ENCODE peak calls at places on chromosomes 4 and X, in four cellular contexts. E is HepG2, B is K562, M is GM12891. Q is an unnamed sample.

GRCh38 chr4:82467442-82467841 is 37.1 kb downstream of the ENOPH1 start:
- DNase-seq in E (peak; percentile 45), B (no peak), M (no peak), Q (no peak)

GRCh38 chr4:4659871-4660651 is 118.2 kb upstream of the STX18 start:
- DNase-seq in E (no peak), B (peak; percentile 44), M (no peak), Q (no peak)

GRCh38 chr4:20253799-20254409 is 2.2 kb downstream of the SLIT2 start:
- DNase-seq in E (no peak), B (no peak), M (peak; percentile 11), Q (peak; percentile 19)

GRCh38 chr4:128468485-128468989 is 180.9 kb upstream of the PGRMC2 start:
- DNase-seq in E (no peak), B (no peak), M (no peak), Q (no peak)

GRCh38 chr4:64334964-64335363 is 74.3 kb downstream of the TECRL start:
- DNase-seq in E (no peak), B (no peak), M (no peak), Q (no peak)

GRCh38 chrX:117335209-117335608 is 781.4 kb downstream of the KLHL13 start:
- DNase-seq in E (peak; percentile 21), B (no peak), M (no peak), Q (no peak)

GRCh38 chr4:52173470-52174055 is 122.5 kb downstream of the SPATA18 start:
- DNase-seq in E (no peak), B (no peak), M (no peak), Q (no peak)

GRCh38 chr4:25523405-25523804 is 132.2 kb upstream of the SLC34A2 start:
- DNase-seq in E (peak; percentile 15), B (no peak), M (no peak), Q (no peak)

GRCh38 chrX:86133761-86134160 is 14.5 kb upstream of the DACH2 start:
- DNase-seq in E (no peak), B (no peak), M (no peak), Q (no peak)

GRCh38 chr4:4555916-4556315 is 14.1 kb upstream of the STX18 start:
- DNase-seq in E (peak; percentile 63), B (no peak), M (no peak), Q (no peak)

GRCh38 chr4:134139188-134139587 is 62.4 kb downstream of the PABPC4L start:
- DNase-seq in E (no peak), B (no peak), M (no peak), Q (no peak)

GRCh38 chr4:122710434-122711308 is 21.8 kb upstream of the BBS12 start:
- DNase-seq in E (no peak), B (no peak), M (no peak), Q (no peak)

GRCh38 chr4:145531193-145531592 is 49.5 kb downstream of the SMAD1 start:
- DNase-seq in E (no peak), B (no peak), M (no peak), Q (no peak)

DNA sequence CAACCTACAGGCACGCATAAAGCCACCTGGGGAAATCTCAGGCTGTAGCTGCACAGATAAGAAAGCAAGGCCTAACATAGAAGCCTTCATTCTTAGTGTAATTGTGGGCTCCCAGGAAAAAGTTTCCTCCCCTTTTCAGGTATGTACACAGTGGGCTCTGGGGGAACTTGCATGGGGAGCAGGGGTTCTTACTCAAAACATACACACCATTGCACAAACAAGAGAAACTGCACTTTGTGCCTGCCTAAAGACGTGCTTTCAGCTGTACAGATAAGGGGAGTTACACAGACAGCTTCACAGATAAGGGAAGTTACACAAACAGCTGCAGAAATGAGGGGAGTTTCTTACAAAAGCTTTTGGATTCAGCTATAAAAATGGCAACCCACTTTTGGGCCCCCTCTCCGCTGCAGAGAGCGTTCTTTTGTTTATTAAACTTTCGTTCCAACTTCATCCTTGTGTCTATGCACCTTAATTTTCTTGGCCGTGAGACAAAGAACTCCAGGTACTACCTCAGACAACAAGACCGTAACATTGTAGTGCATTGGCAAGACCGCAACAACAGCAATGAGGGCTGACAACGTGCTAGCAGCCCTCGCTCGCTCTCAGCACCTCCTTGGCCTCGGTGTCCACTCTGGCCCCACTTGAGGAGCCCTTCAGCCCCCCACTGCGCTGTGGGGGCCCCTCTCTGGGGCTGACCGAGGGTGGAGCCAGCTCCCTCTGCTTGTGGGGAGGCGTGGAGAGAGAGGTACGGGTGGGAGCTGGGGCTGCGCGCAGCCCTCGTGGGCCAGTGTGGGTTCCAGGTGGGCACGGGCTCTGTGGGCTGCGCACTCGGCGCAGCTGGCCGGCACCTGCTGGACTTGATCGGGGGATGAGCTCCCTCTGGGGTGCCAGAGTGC is 317.5 kb downstream of the RAPGEF2 start:
- DNase-seq in E (peak; percentile 98), B (no peak), M (no peak), Q (no peak)
- TF ChIP-seq TAF1 in E (no peak), B (no peak), M (no peak), Q (no peak)

GRCh38 chr4:158824425-158825274 is 55.8 kb downstream of the FNIP2 start:
- DNase-seq in E (no peak), B (no peak), M (no peak), Q (no peak)
- TF ChIP-seq POLR2AphosphoS5 in E (no peak), B (no peak), M (no peak), Q (no peak)

DNA sequence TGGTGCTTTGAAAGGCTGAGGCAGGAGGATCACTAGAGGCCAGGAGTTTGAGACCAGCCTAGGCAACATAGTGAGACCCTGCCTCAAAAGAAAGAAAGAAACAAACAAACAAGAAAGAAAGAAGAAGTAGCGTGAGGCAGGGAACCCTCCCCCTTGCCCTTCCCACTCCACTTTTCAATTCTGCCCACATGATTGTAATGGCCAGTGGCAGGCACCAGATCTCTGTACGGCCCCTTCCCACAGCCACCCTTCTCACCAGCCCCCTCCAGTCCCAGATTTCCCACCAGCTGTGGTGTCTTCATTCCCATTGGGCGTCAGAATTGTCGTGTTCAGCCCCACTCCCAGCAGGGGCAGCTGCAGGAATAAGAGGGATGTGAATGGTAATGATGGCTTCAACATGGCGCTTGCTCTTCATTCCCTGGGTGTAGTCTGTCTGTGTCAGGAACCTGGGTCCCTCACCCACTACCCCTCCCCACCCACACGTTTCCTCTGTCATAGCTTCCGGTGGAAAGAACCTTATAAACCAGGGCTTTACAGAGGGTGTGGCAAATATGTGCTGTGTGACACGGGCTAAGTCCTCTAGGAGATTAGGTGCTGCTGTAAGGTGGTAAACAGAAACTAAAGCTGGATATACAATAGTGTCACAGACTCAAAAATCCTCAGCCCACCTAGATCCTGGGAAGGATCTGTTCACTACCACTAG is at the start of gene IL2RG:
- DNase-seq in E (no peak), B (peak; percentile 45), M (no peak), Q (peak; percentile 60)
- TF ChIP-seq POLR2A in E (no peak), B (peak; percentile 59), M (peak; percentile 93), Q (peak; percentile 87)

GRCh38 chr4:8542776-8543525 is 37.2 kb upstream of the GPR78 start:
- DNase-seq in E (no peak), B (no peak), M (no peak), Q (peak; percentile 2)
- TF ChIP-seq TAF1 in E (no peak), B (no peak), M (no peak), Q (no peak)

DNA sequence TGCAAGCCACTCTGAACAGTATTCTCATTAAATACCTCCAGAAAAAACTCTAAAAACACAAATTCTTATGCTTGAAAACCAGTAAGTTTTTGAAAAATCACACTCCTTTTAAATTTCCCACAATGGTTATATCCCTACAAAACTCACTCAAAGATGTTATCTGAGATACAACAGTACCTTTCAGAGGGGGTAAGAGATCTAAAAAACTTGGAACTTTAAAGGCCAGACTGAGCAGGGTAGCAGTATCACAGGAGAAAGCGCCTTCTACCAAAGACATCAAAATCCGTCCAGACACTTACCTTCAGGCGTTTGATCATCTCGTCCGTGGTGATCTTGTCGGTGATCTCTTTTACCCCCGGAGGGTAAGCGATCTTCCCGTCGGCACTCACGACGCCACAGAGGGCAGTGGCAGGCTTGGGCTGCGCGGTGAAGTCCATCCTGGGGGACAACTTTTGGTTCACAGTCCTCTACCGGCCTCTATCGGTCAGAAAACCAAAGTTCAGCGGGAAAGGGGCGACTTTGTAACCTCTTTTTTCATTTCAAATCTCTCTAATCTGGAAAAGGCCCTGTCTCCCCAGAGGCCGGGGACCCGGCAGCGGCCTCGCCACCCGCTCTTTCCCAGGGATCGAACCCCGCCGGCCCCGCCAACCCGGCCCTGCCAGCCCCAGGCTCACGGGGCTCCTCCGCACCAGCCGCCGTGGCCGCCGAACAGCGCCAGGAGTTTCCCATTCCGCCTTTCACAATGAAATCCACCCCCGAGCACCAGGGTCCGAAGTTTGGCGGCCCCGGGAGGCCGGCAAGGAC is 1.4 kb downstream of the PDS5A start:
- DNase-seq in E (peak; percentile 74), B (peak; percentile 53), M (peak; percentile 52), Q (peak; percentile 44)
- TF ChIP-seq POLR2AphosphoS5 in E (no peak), B (no peak), M (no peak), Q (no peak)

GRCh38 chrX:109732780-109733657 is at the start of gene ACSL4:
- DNase-seq in E (peak; percentile 63), B (peak; percentile 90), M (peak; percentile 53), Q (peak; percentile 47)
- TF ChIP-seq POLR2A in E (peak; percentile 89), B (peak; percentile 78), M (peak; percentile 58), Q (peak; percentile 72)

GRCh38 chr4:7981738-7982394 is 42.2 kb upstream of the AFAP1 start:
- DNase-seq in E (no peak), B (no peak), M (no peak), Q (no peak)
- TF ChIP-seq TAF1 in E (no peak), B (no peak), M (no peak), Q (no peak)

DNA sequence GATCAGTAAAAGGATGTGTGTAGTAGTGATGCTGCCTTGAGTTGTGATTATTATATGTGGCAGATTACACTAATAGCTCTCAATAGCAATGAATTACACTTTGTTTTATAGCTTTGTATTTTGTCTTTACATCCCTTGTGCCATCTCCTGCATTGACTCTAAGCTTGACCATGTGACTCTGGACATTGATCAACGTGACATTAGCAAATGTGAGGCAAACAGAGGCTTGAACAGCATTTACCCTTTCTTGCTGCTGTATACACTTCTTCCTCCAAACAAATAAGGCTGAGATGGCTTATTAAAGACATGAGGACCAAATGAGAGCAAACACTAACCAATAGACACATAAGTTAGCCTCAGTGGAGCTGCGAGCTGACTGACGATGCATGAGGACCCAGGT is 63.5 kb downstream of the MAD2L1 start:
- DNase-seq in E (no peak), B (no peak), M (no peak), Q (no peak)
- TF ChIP-seq POLR2AphosphoS5 in E (no peak), B (no peak), M (no peak), Q (no peak)

GRCh38 chr4:155757745-155758265 is 1.0 kb upstream of the GUCY1B1 start:
- DNase-seq in E (no peak), B (no peak), M (no peak), Q (no peak)

GRCh38 chr4:155759372-155760252 is 791 bp downstream of the GUCY1B1 start:
- DNase-seq in E (no peak), B (no peak), M (peak; percentile 12), Q (no peak)

GRCh38 chr4:155761047-155761446 is 2.2 kb downstream of the GUCY1B1 start:
- DNase-seq in E (no peak), B (no peak), M (no peak), Q (no peak)

GRCh38 chr4:155761916-155762315 is 3.1 kb downstream of the GUCY1B1 start:
- DNase-seq in E (no peak), B (no peak), M (no peak), Q (no peak)

GRCh38 chr4:155758500-155759371 is at the start of gene GUCY1B1:
- DNase-seq in E (no peak), B (peak; percentile 38), M (peak; percentile 70), Q (peak; percentile 60)
- TF ChIP-seq POLR2A in E (no peak), B (no peak), M (no peak), Q (no peak)

GRCh38 chr4:8322794-8323704 is 53.5 kb downstream of the HTRA3 start:
- DNase-seq in E (no peak), B (no peak), M (no peak), Q (no peak)
- TF ChIP-seq TAF1 in E (no peak), B (no peak), M (no peak), Q (no peak)

Q was measured in GM12892.